ENCODE peak calls at places on chromosomes 7 and 10, in five cellular contexts. One of them, this sample, is unnamed.

GRCh38 chr10:61176428-61176827 is 232.4 kb upstream of the RHOBTB1 start:
- DNase-seq in D341Med: no peak
- DNase-seq in stimulated activated CD4-positive, alpha-beta T cell treated with anti-CD3 and anti-CD28 coated beads, Interleukin-4, amount 100 ng/mL, for 4 hours: no peak
- DNase-seq in choroid plexus epithelial cell: no peak
- DNase-seq in dorsolateral prefrontal cortex: no peak
- DNase-seq in this sample: no peak

GRCh38 chr10:22986771-22987542 is 59.1 kb downstream of the ARMC3 start:
- DNase-seq in D341Med: no peak
- DNase-seq in stimulated activated CD4-positive, alpha-beta T cell treated with anti-CD3 and anti-CD28 coated beads, Interleukin-4, amount 100 ng/mL, for 4 hours: no peak
- DNase-seq in choroid plexus epithelial cell: peak; percentile 70
- DNase-seq in dorsolateral prefrontal cortex: no peak
- DNase-seq in this sample: peak; percentile 37

GRCh38 chr7:5425507-5426225 is 2.0 kb upstream of the TNRC18 start:
- DNase-seq in D341Med: peak; percentile 65
- DNase-seq in stimulated activated CD4-positive, alpha-beta T cell treated with anti-CD3 and anti-CD28 coated beads, Interleukin-4, amount 100 ng/mL, for 4 hours: no peak
- DNase-seq in choroid plexus epithelial cell: peak; percentile 92
- DNase-seq in dorsolateral prefrontal cortex: peak; percentile 84
- DNase-seq in this sample: peak; percentile 83

GRCh38 chr10:78045856-78046255 is 12.2 kb downstream of the RPS24 start:
- DNase-seq in D341Med: no peak
- DNase-seq in stimulated activated CD4-positive, alpha-beta T cell treated with anti-CD3 and anti-CD28 coated beads, Interleukin-4, amount 100 ng/mL, for 4 hours: no peak
- DNase-seq in choroid plexus epithelial cell: no peak
- DNase-seq in dorsolateral prefrontal cortex: no peak
- DNase-seq in this sample: no peak

GRCh38 chr10:52949899-52950298 is 177.3 kb upstream of the MBL2 start:
- DNase-seq in D341Med: no peak
- DNase-seq in stimulated activated CD4-positive, alpha-beta T cell treated with anti-CD3 and anti-CD28 coated beads, Interleukin-4, amount 100 ng/mL, for 4 hours: no peak
- DNase-seq in choroid plexus epithelial cell: peak; percentile 25
- DNase-seq in dorsolateral prefrontal cortex: no peak
- DNase-seq in this sample: no peak

GRCh38 chr10:105017116-105017515 is 376.0 kb downstream of the SORCS3 start:
- DNase-seq in D341Med: no peak
- DNase-seq in stimulated activated CD4-positive, alpha-beta T cell treated with anti-CD3 and anti-CD28 coated beads, Interleukin-4, amount 100 ng/mL, for 4 hours: no peak
- DNase-seq in choroid plexus epithelial cell: no peak
- DNase-seq in dorsolateral prefrontal cortex: no peak
- DNase-seq in this sample: no peak

GRCh38 chr7:106065560-106066500 is 46.3 kb downstream of the SYPL1 start:
- DNase-seq in D341Med: no peak
- DNase-seq in stimulated activated CD4-positive, alpha-beta T cell treated with anti-CD3 and anti-CD28 coated beads, Interleukin-4, amount 100 ng/mL, for 4 hours: no peak
- DNase-seq in choroid plexus epithelial cell: peak; percentile 64
- DNase-seq in dorsolateral prefrontal cortex: no peak
- DNase-seq in this sample: no peak

GRCh38 chr7:134318443-134318842 is 1.7 kb upstream of the SLC35B4 start:
- DNase-seq in D341Med: no peak
- DNase-seq in stimulated activated CD4-positive, alpha-beta T cell treated with anti-CD3 and anti-CD28 coated beads, Interleukin-4, amount 100 ng/mL, for 4 hours: no peak
- DNase-seq in choroid plexus epithelial cell: no peak
- DNase-seq in dorsolateral prefrontal cortex: no peak
- DNase-seq in this sample: peak; percentile 31

GRCh38 chr7:2040893-2041270 is 191.9 kb downstream of the MAD1L1 start:
- DNase-seq in D341Med: no peak
- DNase-seq in stimulated activated CD4-positive, alpha-beta T cell treated with anti-CD3 and anti-CD28 coated beads, Interleukin-4, amount 100 ng/mL, for 4 hours: no peak
- DNase-seq in choroid plexus epithelial cell: peak; percentile 31
- DNase-seq in dorsolateral prefrontal cortex: no peak
- DNase-seq in this sample: peak; percentile 27

GRCh38 chr7:44325811-44326241 is 432 bp upstream of the CAMK2B start:
- DNase-seq in D341Med: peak; percentile 76
- DNase-seq in stimulated activated CD4-positive, alpha-beta T cell treated with anti-CD3 and anti-CD28 coated beads, Interleukin-4, amount 100 ng/mL, for 4 hours: no peak
- DNase-seq in choroid plexus epithelial cell: no peak
- DNase-seq in dorsolateral prefrontal cortex: no peak
- DNase-seq in this sample: peak; percentile 89